ENCODE peak calls at places on chromosomes 16 and 17, in five cellular contexts. One of them, this sample, is unnamed.
A peak's percentile ranks its signal among the peaks of the same experiment; 100 is the strongest.

GRCh38 chr16:88922114-88922825 is 54.7 kb downstream of the CBFA2T3 start:
- DNase-seq in NCI-H748 treated with DMSO at 0.1 percent for 48 hours: no peak
- DNase-seq in upper lobe of right lung: peak; percentile 82
- DNase-seq in WTC11: peak; percentile 58
- DNase-seq in NCI-H1092: no peak
- DNase-seq in this sample: peak; percentile 85

GRCh38 chr17:64635647-64636305 is 26.3 kb downstream of the SMURF2 start:
- DNase-seq in NCI-H1092: no peak
- DNase-seq in upper lobe of right lung: no peak
- DNase-seq in WTC11: no peak
- DNase-seq in NCI-H748 treated with DMSO at 0.1 percent for 48 hours: no peak
- DNase-seq in this sample: no peak

GRCh38 chr16:2511996-2512919 is 1.5 kb upstream of the ATP6V0C start:
- DNase-seq in NCI-H1092: no peak
- DNase-seq in NCI-H748 treated with DMSO at 0.1 percent for 48 hours: no peak
- DNase-seq in upper lobe of right lung: no peak
- DNase-seq in WTC11: no peak
- DNase-seq in this sample: no peak

GRCh38 chr17:61568219-61569072 is 22.6 kb downstream of the NACA2 start:
- DNase-seq in NCI-H1092: no peak
- DNase-seq in upper lobe of right lung: no peak
- DNase-seq in WTC11: no peak
- DNase-seq in NCI-H748 treated with DMSO at 0.1 percent for 48 hours: peak; percentile 92
- DNase-seq in this sample: no peak

GRCh38 chr16:86511317-86512161 is 1.2 kb downstream of the FOXF1 start:
- DNase-seq in WTC11: no peak
- DNase-seq in upper lobe of right lung: no peak
- DNase-seq in NCI-H1092: no peak
- DNase-seq in NCI-H748 treated with DMSO at 0.1 percent for 48 hours: no peak
- DNase-seq in this sample: peak; percentile 44

GRCh38 chr16:471353-472198 is 46.1 kb downstream of the RAB11FIP3 start:
- DNase-seq in WTC11: peak; percentile 68
- DNase-seq in NCI-H1092: no peak
- DNase-seq in NCI-H748 treated with DMSO at 0.1 percent for 48 hours: no peak
- DNase-seq in upper lobe of right lung: no peak
- DNase-seq in this sample: peak; percentile 87

GRCh38 chr17:9158545-9159452 is 137.5 kb downstream of the NTN1 start:
- DNase-seq in upper lobe of right lung: no peak
- DNase-seq in NCI-H1092: no peak
- DNase-seq in WTC11: no peak
- DNase-seq in NCI-H748 treated with DMSO at 0.1 percent for 48 hours: no peak
- DNase-seq in this sample: no peak

GRCh38 chr17:59371426-59372099 is 40.1 kb downstream of the YPEL2 start:
- DNase-seq in WTC11: no peak
- DNase-seq in NCI-H1092: no peak
- DNase-seq in upper lobe of right lung: no peak
- DNase-seq in NCI-H748 treated with DMSO at 0.1 percent for 48 hours: no peak
- DNase-seq in this sample: no peak

GRCh38 chr17:65166785-65167184 is 29.6 kb downstream of the RGS9 start:
- DNase-seq in upper lobe of right lung: no peak
- DNase-seq in WTC11: no peak
- DNase-seq in NCI-H1092: no peak
- DNase-seq in NCI-H748 treated with DMSO at 0.1 percent for 48 hours: no peak
- DNase-seq in this sample: no peak

GRCh38 chr17:83178533-83179201 is 99.3 kb downstream of the METRNL start:
- DNase-seq in upper lobe of right lung: no peak
- DNase-seq in NCI-H748 treated with DMSO at 0.1 percent for 48 hours: no peak
- DNase-seq in NCI-H1092: no peak
- DNase-seq in WTC11: peak; percentile 10
- DNase-seq in this sample: peak; percentile 28

GRCh38 chr17:44155488-44155887 is 13.8 kb downstream of the HROB start:
- DNase-seq in upper lobe of right lung: no peak
- DNase-seq in NCI-H748 treated with DMSO at 0.1 percent for 48 hours: no peak
- DNase-seq in NCI-H1092: no peak
- DNase-seq in WTC11: no peak
- DNase-seq in this sample: no peak

GRCh38 chr17:81401727-81402529 is 6.7 kb downstream of the BAHCC1 start:
- DNase-seq in NCI-H1092: no peak
- DNase-seq in WTC11: peak; percentile 71
- DNase-seq in NCI-H748 treated with DMSO at 0.1 percent for 48 hours: no peak
- DNase-seq in upper lobe of right lung: no peak
- DNase-seq in this sample: peak; percentile 87

GRCh38 chr17:79065105-79065670 is 9.4 kb upstream of the ENGASE start:
- DNase-seq in upper lobe of right lung: peak; percentile 51
- DNase-seq in NCI-H1092: peak; percentile 54
- DNase-seq in NCI-H748 treated with DMSO at 0.1 percent for 48 hours: no peak
- DNase-seq in WTC11: peak; percentile 70
- DNase-seq in this sample: peak; percentile 73

GRCh38 chr17:3788200-3788599 is 12.8 kb downstream of the ITGAE start:
- DNase-seq in WTC11: no peak
- DNase-seq in upper lobe of right lung: no peak
- DNase-seq in NCI-H1092: no peak
- DNase-seq in NCI-H748 treated with DMSO at 0.1 percent for 48 hours: no peak
- DNase-seq in this sample: no peak

GRCh38 chr16:4617880-4618279 is 3.2 kb upstream of the UBALD1 start:
- DNase-seq in upper lobe of right lung: no peak
- DNase-seq in NCI-H748 treated with DMSO at 0.1 percent for 48 hours: no peak
- DNase-seq in NCI-H1092: no peak
- DNase-seq in WTC11: no peak
- DNase-seq in this sample: no peak

GRCh38 chr16:84103678-84104077 is 13.1 kb downstream of the MBTPS1 start:
- DNase-seq in NCI-H1092: no peak
- DNase-seq in upper lobe of right lung: no peak
- DNase-seq in WTC11: no peak
- DNase-seq in NCI-H748 treated with DMSO at 0.1 percent for 48 hours: no peak
- DNase-seq in this sample: no peak

GRCh38 chr17:27327397-27327796 is 33.5 kb downstream of the WSB1 start:
- DNase-seq in NCI-H1092: no peak
- DNase-seq in WTC11: no peak
- DNase-seq in NCI-H748 treated with DMSO at 0.1 percent for 48 hours: no peak
- DNase-seq in upper lobe of right lung: no peak
- DNase-seq in this sample: peak; percentile 15

GRCh38 chr17:73343739-73344454 is 32.1 kb upstream of the CDC42EP4 start:
- DNase-seq in NCI-H1092: no peak
- DNase-seq in NCI-H748 treated with DMSO at 0.1 percent for 48 hours: no peak
- DNase-seq in upper lobe of right lung: no peak
- DNase-seq in WTC11: no peak
- DNase-seq in this sample: no peak

GRCh38 chr16:17691621-17692231 is 221.0 kb upstream of the XYLT1 start:
- DNase-seq in NCI-H1092: no peak
- DNase-seq in upper lobe of right lung: no peak
- DNase-seq in NCI-H748 treated with DMSO at 0.1 percent for 48 hours: no peak
- DNase-seq in WTC11: no peak
- DNase-seq in this sample: no peak

GRCh38 chr16:84647830-84648594 is at the start of gene KLHL36:
- DNase-seq in NCI-H1092: no peak
- DNase-seq in WTC11: no peak
- DNase-seq in NCI-H748 treated with DMSO at 0.1 percent for 48 hours: no peak
- DNase-seq in upper lobe of right lung: peak; percentile 87
- DNase-seq in this sample: no peak

GRCh38 chr17:60863892-60864673 is 186.4 kb downstream of the BCAS3 start:
- DNase-seq in upper lobe of right lung: no peak
- DNase-seq in NCI-H748 treated with DMSO at 0.1 percent for 48 hours: no peak
- DNase-seq in NCI-H1092: no peak
- DNase-seq in WTC11: no peak
- DNase-seq in this sample: no peak

GRCh38 chr16:58048914-58049696 is 23.6 kb downstream of the MMP15 start:
- DNase-seq in upper lobe of right lung: no peak
- DNase-seq in WTC11: no peak
- DNase-seq in NCI-H748 treated with DMSO at 0.1 percent for 48 hours: no peak
- DNase-seq in NCI-H1092: no peak
- DNase-seq in this sample: no peak

GRCh38 chr16:84270531-84270930 is 24.1 kb upstream of the WFDC1 start:
- DNase-seq in NCI-H748 treated with DMSO at 0.1 percent for 48 hours: no peak
- DNase-seq in NCI-H1092: no peak
- DNase-seq in upper lobe of right lung: no peak
- DNase-seq in WTC11: no peak
- DNase-seq in this sample: no peak

GRCh38 chr16:88527186-88527936 is 42.8 kb upstream of the ZC3H18 start:
- DNase-seq in upper lobe of right lung: peak; percentile 83
- DNase-seq in WTC11: peak; percentile 86
- DNase-seq in NCI-H748 treated with DMSO at 0.1 percent for 48 hours: peak; percentile 2
- DNase-seq in NCI-H1092: peak; percentile 32
- DNase-seq in this sample: peak; percentile 81

GRCh38 chr16:27426423-27427408 is 24.7 kb downstream of the IL21R start:
- DNase-seq in upper lobe of right lung: peak; percentile 57
- DNase-seq in NCI-H1092: peak; percentile 37
- DNase-seq in NCI-H748 treated with DMSO at 0.1 percent for 48 hours: no peak
- DNase-seq in WTC11: no peak
- DNase-seq in this sample: peak; percentile 55

GRCh38 chr17:65588194-65588808 is 26.9 kb upstream of the AXIN2 start:
- DNase-seq in upper lobe of right lung: peak; percentile 81
- DNase-seq in NCI-H1092: peak; percentile 59
- DNase-seq in NCI-H748 treated with DMSO at 0.1 percent for 48 hours: peak; percentile 68
- DNase-seq in WTC11: no peak
- DNase-seq in this sample: no peak

This sample was measured in H9.